ENCODE peak calls at places on chromosomes 11 and 22, in eight cellular contexts. Y is cardiac fibroblast; L is activated B cell treated with CpG ODN at 0.5 μM for 24 hours; B is AG09319; J is BJ; P is stimulated activated CD4-positive, alpha-beta T cell treated with anti-CD3 and anti-CD28 coated beads, Interleukin-2, amount 100 ng/mL, for 48 hours; E is A549; A is IMR-90. C is an unnamed sample.
A peak's percentile ranks its signal among the peaks of the same experiment; 100 is the strongest.

GRCh38 chr22:30615543-30615954 is 8.6 kb downstream of the TCN2 start:
- DNase-seq in Y (no peak), L (no peak), B (no peak), J (no peak), P (no peak), E (no peak), A (no peak), C (no peak)

GRCh38 chr22:47168441-47168840 is 406.0 kb downstream of the TBC1D22A start:
- DNase-seq in Y (no peak), L (no peak), B (no peak), J (no peak), P (no peak), E (no peak), A (no peak), C (no peak)

GRCh38 chr11:76296731-76297130 is 84.2 kb downstream of the THAP12 start:
- DNase-seq in Y (no peak), L (no peak), B (no peak), J (no peak), P (no peak), E (no peak), A (no peak), C (no peak)

GRCh38 chr22:35538801-35539321 is 1.8 kb upstream of the RASD2 start:
- DNase-seq in Y (no peak), L (no peak), B (no peak), J (no peak), P (peak; percentile 49), E (peak; percentile 42), A (no peak), C (peak; percentile 30)

GRCh38 chr11:99952816-99953215 is 734.3 kb upstream of the ARHGAP42 start:
- DNase-seq in Y (peak; percentile 13), L (no peak), B (no peak), J (no peak), P (no peak), E (no peak), A (no peak), C (no peak)

GRCh38 chr11:125887373-125888324 is at the start of gene HYLS1:
- DNase-seq in Y (peak; percentile 98), L (peak; percentile 97), B (peak; percentile 90), J (peak; percentile 84), P (peak; percentile 98), E (peak; percentile 89), A (peak; percentile 95), C (peak; percentile 92)

GRCh38 chr11:434496-434895 is 7.3 kb downstream of the ANO9 start:
- DNase-seq in Y (no peak), L (no peak), B (no peak), J (no peak), P (no peak), E (no peak), A (no peak), C (no peak)

GRCh38 chr11:109547356-109548027 is 125.5 kb downstream of the C11orf87 start:
- DNase-seq in Y (peak; percentile 73), L (no peak), B (no peak), J (peak; percentile 32), P (no peak), E (no peak), A (peak; percentile 56), C (no peak)

C was measured in gastrocnemius medialis.